ENCODE peak calls at places on chromosomes 5 and 9, in nine cellular contexts. One of them, this sample, is unnamed. For H3K4me1, the result is how much of the 10 kb centered on the place peaks cover.

GRCh38 chr5:162209005-162209605 is 141.5 kb downstream of the GABRG2 start:
- DNase-seq in spleen: no peak
- DNase-seq in endodermal cell: peak
- DNase-seq in suprapubic skin: no peak
- DNase-seq in mammary epithelial cell: peak
- DNase-seq in cardiac muscle cell: peak
- DNase-seq in lower lobe of right lung: no peak
- DNase-seq in thoracic aorta: no peak
- DNase-seq in PC-9: no peak
- DNase-seq in this sample: no peak

GRCh38 chr5:141084487-141084989 is 9.9 kb upstream of the PCDHB2 start:
- DNase-seq in thoracic aorta: no peak
- DNase-seq in PC-9: peak
- DNase-seq in lower lobe of right lung: no peak
- DNase-seq in endodermal cell: peak
- DNase-seq in mammary epithelial cell: peak
- DNase-seq in cardiac muscle cell: peak
- DNase-seq in spleen: no peak
- DNase-seq in suprapubic skin: no peak
- DNase-seq in this sample: peak

GRCh38 chr5:147204576-147204975 is 30.2 kb upstream of the STK32A start:
- DNase-seq in mammary epithelial cell: no peak
- DNase-seq in lower lobe of right lung: no peak
- DNase-seq in thoracic aorta: no peak
- DNase-seq in cardiac muscle cell: no peak
- DNase-seq in endodermal cell: no peak
- DNase-seq in spleen: no peak
- DNase-seq in PC-9: no peak
- DNase-seq in suprapubic skin: no peak
- DNase-seq in this sample: no peak

GRCh38 chr9:38068866-38069628 is at the start of gene SHB:
- DNase-seq in endodermal cell: peak
- DNase-seq in thoracic aorta: peak
- DNase-seq in spleen: peak
- DNase-seq in PC-9: no peak
- DNase-seq in cardiac muscle cell: peak
- DNase-seq in mammary epithelial cell: peak
- DNase-seq in lower lobe of right lung: peak
- DNase-seq in suprapubic skin: peak
- DNase-seq in this sample: peak

GRCh38 chr5:125100342-125100741 is 353.9 kb upstream of the ZNF608 start:
- DNase-seq in cardiac muscle cell: no peak
- DNase-seq in thoracic aorta: no peak
- DNase-seq in mammary epithelial cell: no peak
- DNase-seq in spleen: no peak
- DNase-seq in suprapubic skin: no peak
- DNase-seq in lower lobe of right lung: no peak
- DNase-seq in endodermal cell: no peak
- DNase-seq in PC-9: no peak
- DNase-seq in this sample: no peak

GRCh38 chr5:143921525-143922311 is 109.8 kb downstream of the HMHB1 start:
- DNase-seq in endodermal cell: no peak
- DNase-seq in cardiac muscle cell: no peak
- DNase-seq in thoracic aorta: no peak
- DNase-seq in mammary epithelial cell: peak
- DNase-seq in suprapubic skin: no peak
- DNase-seq in spleen: no peak
- DNase-seq in PC-9: peak
- DNase-seq in lower lobe of right lung: no peak
- DNase-seq in this sample: peak

GRCh38 chr5:108521841-108522506 is 140.1 kb upstream of the FBXL17 start:
- DNase-seq in mammary epithelial cell: peak
- DNase-seq in suprapubic skin: no peak
- DNase-seq in endodermal cell: peak
- DNase-seq in lower lobe of right lung: no peak
- DNase-seq in thoracic aorta: no peak
- DNase-seq in spleen: no peak
- DNase-seq in cardiac muscle cell: peak
- DNase-seq in PC-9: no peak
- DNase-seq in this sample: peak

GRCh38 chr9:114138537-114138936 is 16.8 kb upstream of the COL27A1 start:
- DNase-seq in spleen: no peak
- DNase-seq in endodermal cell: no peak
- DNase-seq in lower lobe of right lung: no peak
- DNase-seq in mammary epithelial cell: no peak
- DNase-seq in cardiac muscle cell: no peak
- DNase-seq in PC-9: no peak
- DNase-seq in suprapubic skin: no peak
- DNase-seq in thoracic aorta: no peak
- DNase-seq in this sample: no peak

GRCh38 chr5:92641031-92641962 is 939.7 kb downstream of the NR2F1-AS1 start:
- DNase-seq in spleen: no peak
- DNase-seq in thoracic aorta: no peak
- DNase-seq in PC-9: peak
- DNase-seq in lower lobe of right lung: no peak
- DNase-seq in suprapubic skin: no peak
- DNase-seq in endodermal cell: no peak
- DNase-seq in mammary epithelial cell: peak
- DNase-seq in cardiac muscle cell: peak
- DNase-seq in this sample: peak

GRCh38 chr5:146541956-146542849 is 26.2 kb upstream of the GPR151 start:
- DNase-seq in endodermal cell: peak
- DNase-seq in lower lobe of right lung: peak
- DNase-seq in mammary epithelial cell: peak
- DNase-seq in PC-9: peak
- DNase-seq in thoracic aorta: peak
- DNase-seq in suprapubic skin: peak
- DNase-seq in spleen: peak
- DNase-seq in cardiac muscle cell: peak
- DNase-seq in this sample: peak

GRCh38 chr9:118630931-118631595 is 738.2 kb downstream of the BRINP1 start:
- DNase-seq in thoracic aorta: no peak
- DNase-seq in suprapubic skin: no peak
- DNase-seq in spleen: no peak
- DNase-seq in endodermal cell: no peak
- DNase-seq in mammary epithelial cell: peak
- DNase-seq in lower lobe of right lung: no peak
- DNase-seq in cardiac muscle cell: no peak
- DNase-seq in PC-9: no peak
- DNase-seq in this sample: peak

GRCh38 chr5:151208481-151208914 is 15.4 kb downstream of the CCDC69 start:
- DNase-seq in lower lobe of right lung: peak
- DNase-seq in endodermal cell: peak
- DNase-seq in mammary epithelial cell: no peak
- DNase-seq in cardiac muscle cell: no peak
- DNase-seq in spleen: no peak
- DNase-seq in PC-9: no peak
- DNase-seq in suprapubic skin: peak
- DNase-seq in thoracic aorta: no peak
- DNase-seq in this sample: no peak

GRCh38 chr5:68176802-68177479 is 38.6 kb upstream of the PIK3R1 start:
- DNase-seq in thoracic aorta: no peak
- DNase-seq in mammary epithelial cell: no peak
- DNase-seq in suprapubic skin: no peak
- DNase-seq in spleen: no peak
- DNase-seq in cardiac muscle cell: no peak
- DNase-seq in lower lobe of right lung: no peak
- DNase-seq in PC-9: no peak
- DNase-seq in endodermal cell: no peak
- DNase-seq in this sample: no peak

GRCh38 chr9:87381050-87381711 is 116.5 kb upstream of the DAPK1 start:
- DNase-seq in endodermal cell: no peak
- DNase-seq in cardiac muscle cell: no peak
- DNase-seq in spleen: no peak
- DNase-seq in PC-9: peak
- DNase-seq in mammary epithelial cell: peak
- DNase-seq in lower lobe of right lung: no peak
- DNase-seq in suprapubic skin: no peak
- DNase-seq in thoracic aorta: no peak
- DNase-seq in this sample: no peak

GRCh38 chr5:93578813-93579560 is 2.0 kb downstream of the NR2F1-AS1 start:
- DNase-seq in mammary epithelial cell: no peak
- DNase-seq in thoracic aorta: no peak
- DNase-seq in lower lobe of right lung: peak
- DNase-seq in suprapubic skin: no peak
- DNase-seq in endodermal cell: no peak
- DNase-seq in cardiac muscle cell: no peak
- DNase-seq in PC-9: peak
- DNase-seq in spleen: no peak
- DNase-seq in this sample: no peak

GRCh38 chr5:61965495-61965894 is 340.5 kb upstream of the KIF2A start:
- DNase-seq in lower lobe of right lung: no peak
- DNase-seq in spleen: no peak
- DNase-seq in endodermal cell: no peak
- DNase-seq in suprapubic skin: no peak
- DNase-seq in mammary epithelial cell: no peak
- DNase-seq in thoracic aorta: no peak
- DNase-seq in cardiac muscle cell: no peak
- DNase-seq in PC-9: no peak
- DNase-seq in this sample: no peak

GRCh38 chr5:124701873-124702272 is 44.6 kb downstream of the ZNF608 start:
- DNase-seq in thoracic aorta: no peak
- DNase-seq in mammary epithelial cell: no peak
- DNase-seq in spleen: no peak
- DNase-seq in endodermal cell: no peak
- DNase-seq in lower lobe of right lung: no peak
- DNase-seq in cardiac muscle cell: no peak
- DNase-seq in suprapubic skin: no peak
- DNase-seq in PC-9: no peak
- DNase-seq in this sample: no peak

GRCh38 chr9:1353291-1353690 is 303.1 kb downstream of the DMRT2 start:
- DNase-seq in endodermal cell: no peak
- DNase-seq in lower lobe of right lung: no peak
- DNase-seq in suprapubic skin: no peak
- DNase-seq in cardiac muscle cell: no peak
- DNase-seq in mammary epithelial cell: no peak
- DNase-seq in PC-9: no peak
- DNase-seq in spleen: no peak
- DNase-seq in thoracic aorta: no peak
- DNase-seq in this sample: no peak

GRCh38 chr5:5882706-5883105 is 460.2 kb downstream of the ICE1 start:
- DNase-seq in cardiac muscle cell: no peak
- DNase-seq in PC-9: no peak
- DNase-seq in spleen: no peak
- DNase-seq in thoracic aorta: no peak
- DNase-seq in mammary epithelial cell: no peak
- DNase-seq in endodermal cell: no peak
- DNase-seq in suprapubic skin: no peak
- DNase-seq in lower lobe of right lung: no peak
- DNase-seq in this sample: no peak

DNA sequence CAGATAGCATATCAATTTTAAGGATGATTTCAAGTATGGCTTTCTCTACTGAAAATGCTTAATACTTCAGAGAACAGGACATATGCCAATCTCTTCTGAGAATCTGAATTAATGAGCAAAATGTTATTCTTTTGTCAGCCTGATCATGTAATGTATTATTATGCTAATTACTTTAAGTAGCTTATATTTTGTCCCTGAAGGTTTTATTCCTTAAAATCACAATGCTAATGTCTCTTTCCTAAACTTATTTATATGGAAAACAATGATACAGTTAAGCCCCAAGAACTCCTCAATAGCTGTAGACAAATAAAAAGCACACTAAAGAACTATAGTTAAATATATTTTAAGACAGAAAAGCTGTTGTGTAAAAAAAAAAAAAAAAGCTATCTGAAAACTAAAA is 256.9 kb upstream of the PTPRD start:
- DNase-seq in suprapubic skin: no peak
- DNase-seq in mammary epithelial cell: no peak
- DNase-seq in thoracic aorta: no peak
- DNase-seq in cardiac muscle cell: no peak
- DNase-seq in PC-9: no peak
- DNase-seq in lower lobe of right lung: no peak
- DNase-seq in spleen: no peak
- DNase-seq in endodermal cell: no peak
- DNase-seq in this sample: no peak
- TF ChIP-seq CTCF in suprapubic skin: no peak
- TF ChIP-seq CTCF in mammary epithelial cell: no peak
- TF ChIP-seq CTCF in thoracic aorta: no peak
- TF ChIP-seq CTCF in cardiac muscle cell: no peak
- TF ChIP-seq CTCF in PC-9: no peak
- TF ChIP-seq CTCF in lower lobe of right lung: no peak
- TF ChIP-seq CTCF in spleen: no peak
- TF ChIP-seq CTCF in endodermal cell: no peak
- TF ChIP-seq CTCF in this sample: no peak

GRCh38 chr9:134327671-134328231 is 1.5 kb downstream of the RXRA start:
- DNase-seq in endodermal cell: no peak
- DNase-seq in PC-9: no peak
- DNase-seq in suprapubic skin: no peak
- DNase-seq in lower lobe of right lung: peak
- DNase-seq in thoracic aorta: no peak
- DNase-seq in cardiac muscle cell: no peak
- DNase-seq in mammary epithelial cell: peak
- DNase-seq in spleen: no peak
- DNase-seq in this sample: no peak
- H3K4me1 ChIP-seq in endodermal cell: under half
- H3K4me1 ChIP-seq in PC-9: under half
- H3K4me1 ChIP-seq in suprapubic skin: half or more
- H3K4me1 ChIP-seq in lower lobe of right lung: half or more
- H3K4me1 ChIP-seq in thoracic aorta: half or more
- H3K4me1 ChIP-seq in cardiac muscle cell: half or more
- H3K4me1 ChIP-seq in mammary epithelial cell: half or more
- H3K4me1 ChIP-seq in spleen: under half
- H3K4me1 ChIP-seq in this sample: under half

GRCh38 chr9:96048954-96049831 is 173.7 kb downstream of the ERCC6L2 start:
- DNase-seq in PC-9: no peak
- DNase-seq in endodermal cell: no peak
- DNase-seq in suprapubic skin: no peak
- DNase-seq in lower lobe of right lung: no peak
- DNase-seq in cardiac muscle cell: no peak
- DNase-seq in mammary epithelial cell: no peak
- DNase-seq in thoracic aorta: peak
- DNase-seq in spleen: peak
- DNase-seq in this sample: no peak
- H3K27ac ChIP-seq in PC-9: no peak
- H3K27ac ChIP-seq in endodermal cell: no peak
- H3K27ac ChIP-seq in suprapubic skin: peak
- H3K27ac ChIP-seq in lower lobe of right lung: no peak
- H3K27ac ChIP-seq in cardiac muscle cell: peak
- H3K27ac ChIP-seq in mammary epithelial cell: no peak
- H3K27ac ChIP-seq in thoracic aorta: peak
- H3K27ac ChIP-seq in spleen: no peak
- H3K27ac ChIP-seq in this sample: no peak

GRCh38 chr5:129696636-129697035 is 51.3 kb upstream of the MINAR2 start:
- DNase-seq in mammary epithelial cell: no peak
- DNase-seq in endodermal cell: no peak
- DNase-seq in spleen: no peak
- DNase-seq in cardiac muscle cell: no peak
- DNase-seq in thoracic aorta: no peak
- DNase-seq in lower lobe of right lung: no peak
- DNase-seq in PC-9: no peak
- DNase-seq in suprapubic skin: no peak
- DNase-seq in this sample: no peak

DNA sequence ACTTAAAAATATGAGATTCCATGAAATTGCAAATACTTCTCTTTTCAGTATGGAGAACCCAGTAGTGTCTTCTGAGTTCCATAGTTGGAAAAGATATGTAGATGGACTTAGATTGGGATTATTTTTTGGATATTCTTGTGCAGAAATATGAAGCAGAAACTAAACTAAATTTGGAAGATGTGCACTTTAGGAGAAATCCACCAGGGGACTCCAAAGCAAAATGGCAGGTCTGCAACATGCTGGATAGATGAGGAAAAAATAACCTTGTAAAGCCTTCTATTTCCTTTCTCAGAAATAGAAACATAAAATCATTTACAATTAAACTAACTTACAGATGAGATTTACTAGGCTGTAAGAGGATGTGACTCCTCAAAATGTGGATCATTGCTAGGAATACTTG is 49.2 kb upstream of the MINAR2 start:
- DNase-seq in endodermal cell: no peak
- DNase-seq in PC-9: no peak
- DNase-seq in suprapubic skin: no peak
- DNase-seq in spleen: no peak
- DNase-seq in lower lobe of right lung: no peak
- DNase-seq in cardiac muscle cell: no peak
- DNase-seq in thoracic aorta: no peak
- DNase-seq in mammary epithelial cell: no peak
- DNase-seq in this sample: no peak
- TF ChIP-seq CTCF in endodermal cell: peak
- TF ChIP-seq CTCF in PC-9: no peak
- TF ChIP-seq CTCF in suprapubic skin: no peak
- TF ChIP-seq CTCF in spleen: no peak
- TF ChIP-seq CTCF in lower lobe of right lung: no peak
- TF ChIP-seq CTCF in cardiac muscle cell: no peak
- TF ChIP-seq CTCF in thoracic aorta: no peak
- TF ChIP-seq CTCF in mammary epithelial cell: peak
- TF ChIP-seq CTCF in this sample: peak